ENCODE peak calls at places on chromosome 11, in nine cellular contexts. One of them, this sample, is unnamed.

GRCh38 chr11:86218125-86219081 is 26.1 kb upstream of the EED start:
- DNase-seq in prostate gland: peak
- DNase-seq in stomach: peak
- DNase-seq in uterus: peak
- DNase-seq in spleen: peak
- DNase-seq in choroid plexus epithelial cell: peak
- DNase-seq in fibroblast of mammary gland: peak
- DNase-seq in GM20000: peak
- DNase-seq in retinal pigment epithelial cell: peak
- DNase-seq in this sample: peak

GRCh38 chr11:5865826-5866225 is 8.3 kb upstream of the OR52E8 start:
- DNase-seq in prostate gland: no peak
- DNase-seq in stomach: no peak
- DNase-seq in uterus: no peak
- DNase-seq in spleen: no peak
- DNase-seq in choroid plexus epithelial cell: no peak
- DNase-seq in fibroblast of mammary gland: no peak
- DNase-seq in GM20000: no peak
- DNase-seq in retinal pigment epithelial cell: no peak
- DNase-seq in this sample: no peak

GRCh38 chr11:85076535-85077330 is 550.4 kb downstream of the DLG2 start:
- DNase-seq in prostate gland: no peak
- DNase-seq in stomach: no peak
- DNase-seq in uterus: no peak
- DNase-seq in spleen: no peak
- DNase-seq in choroid plexus epithelial cell: peak
- DNase-seq in fibroblast of mammary gland: peak
- DNase-seq in GM20000: no peak
- DNase-seq in retinal pigment epithelial cell: peak
- DNase-seq in this sample: no peak

GRCh38 chr11:12838463-12839120 is 164.4 kb downstream of the TEAD1 start:
- DNase-seq in prostate gland: peak
- DNase-seq in stomach: no peak
- DNase-seq in uterus: no peak
- DNase-seq in spleen: no peak
- DNase-seq in choroid plexus epithelial cell: no peak
- DNase-seq in fibroblast of mammary gland: peak
- DNase-seq in GM20000: no peak
- DNase-seq in retinal pigment epithelial cell: no peak
- DNase-seq in this sample: no peak

GRCh38 chr11:72683782-72684200 is 9.6 kb upstream of the PDE2A start:
- DNase-seq in prostate gland: peak
- DNase-seq in stomach: peak
- DNase-seq in uterus: peak
- DNase-seq in spleen: peak
- DNase-seq in choroid plexus epithelial cell: peak
- DNase-seq in fibroblast of mammary gland: peak
- DNase-seq in GM20000: peak
- DNase-seq in retinal pigment epithelial cell: no peak
- DNase-seq in this sample: peak

GRCh38 chr11:57834852-57835251 is 73.2 kb downstream of the CTNND1 start:
- DNase-seq in prostate gland: no peak
- DNase-seq in stomach: no peak
- DNase-seq in uterus: no peak
- DNase-seq in spleen: no peak
- DNase-seq in choroid plexus epithelial cell: no peak
- DNase-seq in fibroblast of mammary gland: no peak
- DNase-seq in GM20000: no peak
- DNase-seq in retinal pigment epithelial cell: no peak
- DNase-seq in this sample: no peak

GRCh38 chr11:46305295-46305694 is 27.8 kb downstream of the CREB3L1 start:
- DNase-seq in prostate gland: no peak
- DNase-seq in stomach: no peak
- DNase-seq in uterus: no peak
- DNase-seq in spleen: no peak
- DNase-seq in choroid plexus epithelial cell: peak
- DNase-seq in fibroblast of mammary gland: no peak
- DNase-seq in GM20000: no peak
- DNase-seq in retinal pigment epithelial cell: no peak
- DNase-seq in this sample: no peak

GRCh38 chr11:107587306-107587979 is 3.5 kb upstream of the ELMOD1 start:
- DNase-seq in prostate gland: no peak
- DNase-seq in stomach: no peak
- DNase-seq in uterus: no peak
- DNase-seq in spleen: no peak
- DNase-seq in choroid plexus epithelial cell: peak
- DNase-seq in fibroblast of mammary gland: peak
- DNase-seq in GM20000: no peak
- DNase-seq in retinal pigment epithelial cell: no peak
- DNase-seq in this sample: no peak

GRCh38 chr11:72627594-72628281 is 46.5 kb downstream of the PDE2A start:
- DNase-seq in prostate gland: no peak
- DNase-seq in stomach: no peak
- DNase-seq in uterus: no peak
- DNase-seq in spleen: no peak
- DNase-seq in choroid plexus epithelial cell: no peak
- DNase-seq in fibroblast of mammary gland: no peak
- DNase-seq in GM20000: no peak
- DNase-seq in retinal pigment epithelial cell: no peak
- DNase-seq in this sample: no peak

GRCh38 chr11:120929664-120930154 is 94.2 kb upstream of the TBCEL start:
- DNase-seq in prostate gland: peak
- DNase-seq in stomach: peak
- DNase-seq in uterus: no peak
- DNase-seq in spleen: no peak
- DNase-seq in choroid plexus epithelial cell: peak
- DNase-seq in fibroblast of mammary gland: peak
- DNase-seq in GM20000: peak
- DNase-seq in retinal pigment epithelial cell: peak
- DNase-seq in this sample: peak

GRCh38 chr11:95788921-95789505 is 569 bp downstream of the FAM76B start:
- DNase-seq in prostate gland: peak
- DNase-seq in stomach: no peak
- DNase-seq in uterus: no peak
- DNase-seq in spleen: no peak
- DNase-seq in choroid plexus epithelial cell: peak
- DNase-seq in fibroblast of mammary gland: peak
- DNase-seq in GM20000: peak
- DNase-seq in retinal pigment epithelial cell: peak
- DNase-seq in this sample: peak

GRCh38 chr11:123063396-123064267 is 1.7 kb upstream of the HSPA8 start:
- DNase-seq in prostate gland: peak
- DNase-seq in stomach: peak
- DNase-seq in uterus: peak
- DNase-seq in spleen: no peak
- DNase-seq in choroid plexus epithelial cell: peak
- DNase-seq in fibroblast of mammary gland: peak
- DNase-seq in GM20000: no peak
- DNase-seq in retinal pigment epithelial cell: peak
- DNase-seq in this sample: no peak

GRCh38 chr11:72239849-72240460 is 4.0 kb downstream of the PHOX2A start:
- DNase-seq in prostate gland: peak
- DNase-seq in stomach: peak
- DNase-seq in uterus: peak
- DNase-seq in spleen: peak
- DNase-seq in choroid plexus epithelial cell: peak
- DNase-seq in fibroblast of mammary gland: peak
- DNase-seq in GM20000: no peak
- DNase-seq in retinal pigment epithelial cell: no peak
- DNase-seq in this sample: peak

GRCh38 chr11:70210516-70210915 is 7.4 kb downstream of the FADD start:
- DNase-seq in prostate gland: no peak
- DNase-seq in stomach: no peak
- DNase-seq in uterus: no peak
- DNase-seq in spleen: peak
- DNase-seq in choroid plexus epithelial cell: no peak
- DNase-seq in fibroblast of mammary gland: peak
- DNase-seq in GM20000: no peak
- DNase-seq in retinal pigment epithelial cell: no peak
- DNase-seq in this sample: no peak

GRCh38 chr11:68816917-68817419 is 24.7 kb downstream of the CPT1A start:
- DNase-seq in prostate gland: no peak
- DNase-seq in stomach: no peak
- DNase-seq in uterus: no peak
- DNase-seq in spleen: no peak
- DNase-seq in choroid plexus epithelial cell: no peak
- DNase-seq in fibroblast of mammary gland: peak
- DNase-seq in GM20000: no peak
- DNase-seq in retinal pigment epithelial cell: no peak
- DNase-seq in this sample: no peak

GRCh38 chr11:783581-784015 is 6.3 kb downstream of the CEND1 start:
- DNase-seq in prostate gland: peak
- DNase-seq in stomach: peak
- DNase-seq in uterus: peak
- DNase-seq in spleen: peak
- DNase-seq in choroid plexus epithelial cell: peak
- DNase-seq in fibroblast of mammary gland: peak
- DNase-seq in GM20000: no peak
- DNase-seq in retinal pigment epithelial cell: peak
- DNase-seq in this sample: peak
- TF ChIP-seq CTCF in prostate gland: peak
- TF ChIP-seq CTCF in stomach: peak
- TF ChIP-seq CTCF in uterus: peak
- TF ChIP-seq CTCF in spleen: peak
- TF ChIP-seq CTCF in choroid plexus epithelial cell: peak
- TF ChIP-seq CTCF in fibroblast of mammary gland: peak
- TF ChIP-seq CTCF in GM20000: no peak
- TF ChIP-seq CTCF in retinal pigment epithelial cell: peak
- TF ChIP-seq CTCF in this sample: peak

GRCh38 chr11:27124514-27125264 is 84.1 kb downstream of the BBOX1 start:
- DNase-seq in prostate gland: no peak
- DNase-seq in stomach: no peak
- DNase-seq in uterus: no peak
- DNase-seq in spleen: no peak
- DNase-seq in choroid plexus epithelial cell: peak
- DNase-seq in fibroblast of mammary gland: peak
- DNase-seq in GM20000: no peak
- DNase-seq in retinal pigment epithelial cell: no peak
- DNase-seq in this sample: no peak
- TF ChIP-seq CTCF in prostate gland: peak
- TF ChIP-seq CTCF in stomach: no peak
- TF ChIP-seq CTCF in uterus: peak
- TF ChIP-seq CTCF in spleen: no peak
- TF ChIP-seq CTCF in choroid plexus epithelial cell: peak
- TF ChIP-seq CTCF in fibroblast of mammary gland: peak
- TF ChIP-seq CTCF in GM20000: no peak
- TF ChIP-seq CTCF in retinal pigment epithelial cell: no peak
- TF ChIP-seq CTCF in this sample: no peak

GRCh38 chr11:63888170-63889086 is 28.5 kb downstream of the RCOR2 start:
- DNase-seq in prostate gland: peak
- DNase-seq in stomach: peak
- DNase-seq in uterus: peak
- DNase-seq in spleen: peak
- DNase-seq in choroid plexus epithelial cell: peak
- DNase-seq in fibroblast of mammary gland: peak
- DNase-seq in GM20000: peak
- DNase-seq in retinal pigment epithelial cell: no peak
- DNase-seq in this sample: peak
- TF ChIP-seq CTCF in prostate gland: no peak
- TF ChIP-seq CTCF in stomach: no peak
- TF ChIP-seq CTCF in uterus: no peak
- TF ChIP-seq CTCF in spleen: peak
- TF ChIP-seq CTCF in choroid plexus epithelial cell: no peak
- TF ChIP-seq CTCF in fibroblast of mammary gland: no peak
- TF ChIP-seq CTCF in GM20000: no peak
- TF ChIP-seq CTCF in retinal pigment epithelial cell: no peak
- TF ChIP-seq CTCF in this sample: no peak

GRCh38 chr11:116357769-116358544 is 414.8 kb downstream of the BUD13 start:
- DNase-seq in prostate gland: no peak
- DNase-seq in stomach: no peak
- DNase-seq in uterus: no peak
- DNase-seq in spleen: no peak
- DNase-seq in choroid plexus epithelial cell: no peak
- DNase-seq in fibroblast of mammary gland: peak
- DNase-seq in GM20000: no peak
- DNase-seq in retinal pigment epithelial cell: no peak
- DNase-seq in this sample: peak
- TF ChIP-seq CTCF in prostate gland: no peak
- TF ChIP-seq CTCF in stomach: no peak
- TF ChIP-seq CTCF in uterus: no peak
- TF ChIP-seq CTCF in spleen: no peak
- TF ChIP-seq CTCF in choroid plexus epithelial cell: no peak
- TF ChIP-seq CTCF in fibroblast of mammary gland: no peak
- TF ChIP-seq CTCF in GM20000: peak
- TF ChIP-seq CTCF in retinal pigment epithelial cell: peak
- TF ChIP-seq CTCF in this sample: peak

GRCh38 chr11:63906585-63906984 is 10.4 kb downstream of the RCOR2 start:
- DNase-seq in prostate gland: no peak
- DNase-seq in stomach: peak
- DNase-seq in uterus: no peak
- DNase-seq in spleen: no peak
- DNase-seq in choroid plexus epithelial cell: peak
- DNase-seq in fibroblast of mammary gland: no peak
- DNase-seq in GM20000: peak
- DNase-seq in retinal pigment epithelial cell: no peak
- DNase-seq in this sample: peak
- TF ChIP-seq CTCF in prostate gland: no peak
- TF ChIP-seq CTCF in stomach: no peak
- TF ChIP-seq CTCF in uterus: no peak
- TF ChIP-seq CTCF in spleen: no peak
- TF ChIP-seq CTCF in choroid plexus epithelial cell: peak
- TF ChIP-seq CTCF in fibroblast of mammary gland: no peak
- TF ChIP-seq CTCF in GM20000: no peak
- TF ChIP-seq CTCF in retinal pigment epithelial cell: peak
- TF ChIP-seq CTCF in this sample: no peak

DNA sequence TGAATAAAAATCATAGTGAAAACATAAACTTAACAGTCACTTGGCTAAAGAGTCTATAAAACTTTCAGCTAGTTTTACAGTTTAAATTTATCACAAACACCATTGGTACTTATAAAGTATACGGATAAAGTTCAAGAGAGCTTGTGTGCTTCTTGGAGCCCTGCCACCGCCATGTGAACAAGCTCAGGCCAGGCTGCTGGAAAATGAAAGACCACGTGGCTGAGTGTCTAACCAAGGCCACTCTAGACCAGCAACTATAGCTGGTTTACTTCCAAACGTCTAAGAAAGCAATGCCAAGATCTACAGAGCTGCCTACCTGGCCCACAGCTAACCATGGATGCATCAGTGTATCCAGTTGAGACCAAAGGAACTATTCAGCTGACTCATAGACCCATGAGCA is 66.3 kb upstream of the API5 start:
- DNase-seq in prostate gland: no peak
- DNase-seq in stomach: no peak
- DNase-seq in uterus: peak
- DNase-seq in spleen: no peak
- DNase-seq in choroid plexus epithelial cell: no peak
- DNase-seq in fibroblast of mammary gland: no peak
- DNase-seq in GM20000: no peak
- DNase-seq in retinal pigment epithelial cell: no peak
- DNase-seq in this sample: no peak
- TF ChIP-seq CTCF in prostate gland: no peak
- TF ChIP-seq CTCF in stomach: no peak
- TF ChIP-seq CTCF in uterus: no peak
- TF ChIP-seq CTCF in spleen: no peak
- TF ChIP-seq CTCF in choroid plexus epithelial cell: no peak
- TF ChIP-seq CTCF in fibroblast of mammary gland: no peak
- TF ChIP-seq CTCF in GM20000: no peak
- TF ChIP-seq CTCF in retinal pigment epithelial cell: no peak
- TF ChIP-seq CTCF in this sample: no peak

GRCh38 chr11:40421187-40421586 is 1038.3 kb downstream of the LRRC4C start:
- DNase-seq in prostate gland: no peak
- DNase-seq in stomach: no peak
- DNase-seq in uterus: no peak
- DNase-seq in spleen: no peak
- DNase-seq in choroid plexus epithelial cell: no peak
- DNase-seq in fibroblast of mammary gland: no peak
- DNase-seq in GM20000: no peak
- DNase-seq in retinal pigment epithelial cell: no peak
- DNase-seq in this sample: no peak

GRCh38 chr11:40425168-40425567 is 1034.3 kb downstream of the LRRC4C start:
- DNase-seq in prostate gland: no peak
- DNase-seq in stomach: no peak
- DNase-seq in uterus: no peak
- DNase-seq in spleen: no peak
- DNase-seq in choroid plexus epithelial cell: no peak
- DNase-seq in fibroblast of mammary gland: no peak
- DNase-seq in GM20000: no peak
- DNase-seq in retinal pigment epithelial cell: no peak
- DNase-seq in this sample: no peak
- TF ChIP-seq CTCF in prostate gland: no peak
- TF ChIP-seq CTCF in stomach: no peak
- TF ChIP-seq CTCF in uterus: no peak
- TF ChIP-seq CTCF in spleen: no peak
- TF ChIP-seq CTCF in choroid plexus epithelial cell: peak
- TF ChIP-seq CTCF in fibroblast of mammary gland: no peak
- TF ChIP-seq CTCF in GM20000: no peak
- TF ChIP-seq CTCF in retinal pigment epithelial cell: peak
- TF ChIP-seq CTCF in this sample: no peak